ENCODE peak calls at places on chromosomes 5 and 9, in nine cellular contexts. J is Right ventricle myocardium inferior, R is renal cortical epithelial cell, I is cardiac fibroblast, K is NCI-H82, C is upper lobe of right lung, M is endothelial cell, U is tibial artery, Z is foreskin fibroblast. Q is an unnamed sample.

GRCh38 chr9:130453487-130453886 is 8.7 kb downstream of the ASS1 start:
- DNase-seq in J (peak), R (peak), I (peak), K (peak), C (no peak), M (no peak), U (no peak), Z (no peak), Q (peak)

GRCh38 chr9:129027685-129028191 is 393 bp downstream of the SH3GLB2 start:
- DNase-seq in J (peak), R (no peak), I (no peak), K (peak), C (no peak), M (no peak), U (peak), Z (no peak), Q (peak)

GRCh38 chr9:131029574-131029952 is 20.6 kb downstream of the LAMC3 start:
- DNase-seq in J (no peak), R (no peak), I (no peak), K (no peak), C (no peak), M (no peak), U (no peak), Z (no peak), Q (no peak)

GRCh38 chr5:120540097-120540496 is 76.0 kb downstream of the PRR16 start:
- DNase-seq in J (no peak), R (no peak), I (no peak), K (no peak), C (no peak), M (no peak), U (no peak), Z (no peak), Q (no peak)

GRCh38 chr5:43227655-43228054 is 35.6 kb downstream of the NIM1K start:
- DNase-seq in J (no peak), R (peak), I (peak), K (peak), C (no peak), M (no peak), U (no peak), Z (peak), Q (peak)

GRCh38 chr9:130466537-130467217 is 21.9 kb downstream of the ASS1 start:
- DNase-seq in J (no peak), R (no peak), I (no peak), K (peak), C (no peak), M (no peak), U (no peak), Z (no peak), Q (no peak)

GRCh38 chr5:176533894-176534611 is 3.1 kb downstream of the RNF44 start:
- DNase-seq in J (peak), R (peak), I (no peak), K (no peak), C (no peak), M (no peak), U (no peak), Z (no peak), Q (no peak)

GRCh38 chr5:174425964-174426290 is 298.5 kb upstream of the MSX2 start:
- DNase-seq in J (no peak), R (no peak), I (no peak), K (peak), C (no peak), M (no peak), U (no peak), Z (no peak), Q (no peak)

GRCh38 chr9:744790-745456 is 96.6 kb upstream of the DMRT1 start:
- DNase-seq in J (peak), R (no peak), I (peak), K (no peak), C (no peak), M (no peak), U (no peak), Z (no peak), Q (peak)

GRCh38 chr5:64869419-64869818 is 100.7 kb downstream of the CWC27 start:
- DNase-seq in J (no peak), R (peak), I (peak), K (peak), C (no peak), M (no peak), U (no peak), Z (peak), Q (no peak)

GRCh38 chr9:134747951-134748489 is 106.4 kb downstream of the COL5A1 start:
- DNase-seq in J (peak), R (no peak), I (no peak), K (no peak), C (no peak), M (no peak), U (no peak), Z (no peak), Q (no peak)

GRCh38 chr5:64665243-64665642 is 25.1 kb upstream of the SHISAL2B start:
- DNase-seq in J (no peak), R (no peak), I (no peak), K (no peak), C (no peak), M (no peak), U (no peak), Z (no peak), Q (no peak)

GRCh38 chr5:67465556-67466206 is 269.1 kb upstream of the CD180 start:
- DNase-seq in J (no peak), R (no peak), I (no peak), K (no peak), C (no peak), M (no peak), U (no peak), Z (peak), Q (no peak)

GRCh38 chr9:112754578-112754977 is 4.0 kb downstream of the SNX30 start:
- DNase-seq in J (no peak), R (no peak), I (peak), K (no peak), C (no peak), M (no peak), U (no peak), Z (peak), Q (no peak)

GRCh38 chr9:113477058-113477457 is 13.5 kb downstream of the RGS3 start:
- DNase-seq in J (no peak), R (no peak), I (no peak), K (no peak), C (no peak), M (no peak), U (no peak), Z (no peak), Q (no peak)

GRCh38 chr9:116027511-116027910 is 126.1 kb upstream of the PAPPA start:
- DNase-seq in J (no peak), R (peak), I (peak), K (no peak), C (no peak), M (no peak), U (no peak), Z (peak), Q (peak)

GRCh38 chr5:155616779-155617392 is 603.3 kb downstream of the KIF4B start:
- DNase-seq in J (peak), R (no peak), I (peak), K (peak), C (peak), M (peak), U (peak), Z (no peak), Q (peak)

GRCh38 chr5:142826741-142827492 is 56.7 kb downstream of the ARHGAP26 start:
- DNase-seq in J (no peak), R (peak), I (peak), K (no peak), C (no peak), M (no peak), U (no peak), Z (peak), Q (no peak)

GRCh38 chr9:98173181-98173580 is 19.3 kb downstream of the CORO2A start:
- DNase-seq in J (no peak), R (no peak), I (no peak), K (peak), C (no peak), M (no peak), U (no peak), Z (no peak), Q (no peak)

GRCh38 chr5:8227114-8227513 is 358.2 kb downstream of the MTRR start:
- DNase-seq in J (no peak), R (no peak), I (no peak), K (no peak), C (no peak), M (no peak), U (no peak), Z (no peak), Q (no peak)

GRCh38 chr5:80744149-80744548 is 89.4 kb upstream of the DHFR start:
- DNase-seq in J (no peak), R (no peak), I (no peak), K (no peak), C (no peak), M (no peak), U (no peak), Z (no peak), Q (no peak)

GRCh38 chr5:102388235-102388634 is 92.2 kb upstream of the SLCO4C1 start:
- DNase-seq in J (no peak), R (no peak), I (no peak), K (no peak), C (no peak), M (no peak), U (no peak), Z (no peak), Q (no peak)

GRCh38 chr5:132751444-132751843 is 4.2 kb downstream of the CCNI2 start:
- DNase-seq in J (no peak), R (no peak), I (peak), K (no peak), C (no peak), M (no peak), U (peak), Z (peak), Q (no peak)

GRCh38 chr9:134717056-134717455 is 75.5 kb downstream of the COL5A1 start:
- DNase-seq in J (peak), R (no peak), I (no peak), K (no peak), C (no peak), M (no peak), U (no peak), Z (no peak), Q (no peak)

GRCh38 chr5:93208156-93208895 is 372.7 kb downstream of the NR2F1-AS1 start:
- DNase-seq in J (no peak), R (no peak), I (no peak), K (no peak), C (no peak), M (no peak), U (no peak), Z (no peak), Q (no peak)